ENCODE peak calls at places on chromosome 15, in four cellular contexts. K is CD14-positive monocyte, R is transverse colon, E is neural crest cell. Y is an unnamed sample.

GRCh38 chr15:51335538-51335961 is 2.8 kb downstream of the CYP19A1 start:
- DNase-seq in K (no peak), R (no peak), E (no peak), Y (no peak)

GRCh38 chr15:83784975-83785374 is 131.1 kb downstream of the ADAMTSL3 start:
- DNase-seq in K (no peak), R (no peak), E (no peak), Y (no peak)

GRCh38 chr15:73368301-73369072 is at the start of gene HCN4:
- DNase-seq in K (no peak), R (no peak), E (peak; percentile 42), Y (no peak)

GRCh38 chr15:22948056-22948455 is 32.1 kb downstream of the CYFIP1 start:
- DNase-seq in K (no peak), R (no peak), E (no peak), Y (no peak)

GRCh38 chr15:74793135-74794028 is 11.5 kb downstream of the CSK start:
- DNase-seq in K (no peak), R (peak; percentile 59), E (peak; percentile 39), Y (no peak)

GRCh38 chr15:75007216-75007615 is 11.9 kb downstream of the SCAMP5 start:
- DNase-seq in K (no peak), R (no peak), E (no peak), Y (no peak)

GRCh38 chr15:99981223-99981647 is 248.0 kb upstream of the LYSMD4 start:
- DNase-seq in K (no peak), R (no peak), E (no peak), Y (no peak)

GRCh38 chr15:63013052-63013808 is 29.3 kb upstream of the TPM1 start:
- DNase-seq in K (no peak), R (no peak), E (no peak), Y (no peak)

GRCh38 chr15:101183226-101183925 is 68.5 kb downstream of the CHSY1 start:
- DNase-seq in K (no peak), R (no peak), E (no peak), Y (no peak)

GRCh38 chr15:38642689-38643270 is 78.2 kb upstream of the RASGRP1 start:
- DNase-seq in K (no peak), R (no peak), E (no peak), Y (no peak)

GRCh38 chr15:79981861-79982455 is 11.0 kb upstream of the BCL2A1 start:
- DNase-seq in K (peak; percentile 56), R (no peak), E (no peak), Y (no peak)

GRCh38 chr15:48005921-48006541 is 114.8 kb upstream of the SLC24A5 start:
- DNase-seq in K (no peak), R (no peak), E (no peak), Y (no peak)

GRCh38 chr15:74631935-74632560 is 16.4 kb downstream of the CLK3 start:
- DNase-seq in K (no peak), R (peak; percentile 66), E (peak; percentile 77), Y (no peak)

GRCh38 chr15:29652595-29652994 is 169.7 kb downstream of the TJP1 start:
- DNase-seq in K (no peak), R (no peak), E (no peak), Y (no peak)

GRCh38 chr15:57500979-57501576 is 90.6 kb upstream of the MYZAP start:
- DNase-seq in K (no peak), R (no peak), E (no peak), Y (no peak)

GRCh38 chr15:70974004-70974832 is 81.6 kb downstream of the LRRC49 start:
- DNase-seq in K (no peak), R (no peak), E (no peak), Y (no peak)

GRCh38 chr15:36053746-36054145 is 507.8 kb upstream of the DPH6 start:
- DNase-seq in K (no peak), R (no peak), E (no peak), Y (no peak)

GRCh38 chr15:29698030-29698701 is 124.1 kb downstream of the TJP1 start:
- DNase-seq in K (no peak), R (no peak), E (no peak), Y (no peak)

GRCh38 chr15:85458764-85459163 is 78.4 kb downstream of the AKAP13 start:
- DNase-seq in K (no peak), R (no peak), E (no peak), Y (no peak)

GRCh38 chr15:89937365-89938355 is 24.9 kb upstream of the ARPIN start:
- DNase-seq in K (no peak), R (no peak), E (no peak), Y (no peak)

GRCh38 chr15:25667829-25668228 is 195.3 kb downstream of the ATP10A start:
- DNase-seq in K (no peak), R (no peak), E (no peak), Y (no peak)

GRCh38 chr15:83225449-83225848 is 17.8 kb upstream of the HDGFL3 start:
- DNase-seq in K (no peak), R (no peak), E (no peak), Y (no peak)

GRCh38 chr15:40092416-40093223 is 16.1 kb downstream of the BMF start:
- DNase-seq in K (no peak), R (peak; percentile 74), E (no peak), Y (no peak)

GRCh38 chr15:58558777-58559176 is 127.0 kb downstream of the LIPC start:
- DNase-seq in K (no peak), R (no peak), E (no peak), Y (no peak)
- TF ChIP-seq CTCF in K (no peak), R (no peak), E (no peak), Y (no peak)

DNA sequence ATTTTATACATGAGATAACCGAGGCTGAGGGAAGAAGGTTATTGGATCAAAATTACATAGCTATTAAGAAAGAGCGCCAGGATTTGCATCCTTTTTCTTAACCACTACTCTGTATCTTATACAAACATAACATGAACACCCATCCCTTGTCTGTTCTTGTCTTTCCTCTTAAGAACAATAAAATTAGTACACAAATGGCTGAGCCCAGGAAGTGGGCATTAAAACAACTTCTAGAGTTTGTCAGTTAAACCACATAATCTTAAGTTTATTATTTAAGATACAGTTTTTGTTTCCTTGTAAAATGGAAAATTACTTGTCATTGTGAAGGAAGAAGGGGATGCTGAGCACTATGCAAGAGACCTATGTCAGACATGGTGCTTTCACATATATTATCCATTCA is 48.9 kb upstream of the PPIB start:
- DNase-seq in K (no peak), R (no peak), E (no peak), Y (no peak)
- TF ChIP-seq CTCF in K (no peak), R (no peak), E (no peak), Y (no peak)

DNA sequence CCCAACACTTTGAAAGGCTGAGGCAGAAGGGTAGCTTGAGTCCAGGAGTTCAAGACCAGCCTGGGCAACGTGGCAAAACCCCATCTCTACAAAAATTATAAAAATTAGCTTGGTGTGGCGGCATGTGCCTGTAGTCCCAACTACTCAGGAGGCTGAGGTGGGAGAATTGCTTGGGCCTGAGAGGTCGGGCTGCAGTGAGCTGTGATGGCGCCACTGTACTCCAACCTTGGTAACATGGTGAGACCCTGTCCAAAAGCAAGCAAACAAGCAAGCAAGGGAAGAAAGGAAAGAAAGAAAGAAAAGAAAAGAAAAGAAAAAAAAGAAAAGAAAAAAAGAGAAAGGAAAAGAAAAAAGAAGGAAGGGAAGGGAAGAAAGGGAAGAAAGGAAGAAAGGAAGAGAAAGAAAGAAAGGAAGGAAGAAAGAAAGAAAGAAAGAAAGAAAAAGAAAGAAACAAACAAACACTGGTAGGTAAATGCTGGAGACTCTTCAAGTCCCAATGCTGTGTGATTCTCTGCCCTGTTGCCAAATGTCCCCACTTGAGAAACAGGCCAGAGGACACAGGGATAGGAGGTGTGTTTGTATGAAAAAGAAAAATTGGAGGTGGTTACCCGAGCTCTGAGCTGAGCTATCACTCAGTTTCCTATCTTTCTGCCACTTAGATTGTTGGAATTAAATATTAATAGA is 121.1 kb downstream of the RAB11A start:
- DNase-seq in K (no peak), R (no peak), E (no peak), Y (no peak)
- TF ChIP-seq CTCF in K (no peak), R (no peak), E (no peak), Y (no peak)

DNA sequence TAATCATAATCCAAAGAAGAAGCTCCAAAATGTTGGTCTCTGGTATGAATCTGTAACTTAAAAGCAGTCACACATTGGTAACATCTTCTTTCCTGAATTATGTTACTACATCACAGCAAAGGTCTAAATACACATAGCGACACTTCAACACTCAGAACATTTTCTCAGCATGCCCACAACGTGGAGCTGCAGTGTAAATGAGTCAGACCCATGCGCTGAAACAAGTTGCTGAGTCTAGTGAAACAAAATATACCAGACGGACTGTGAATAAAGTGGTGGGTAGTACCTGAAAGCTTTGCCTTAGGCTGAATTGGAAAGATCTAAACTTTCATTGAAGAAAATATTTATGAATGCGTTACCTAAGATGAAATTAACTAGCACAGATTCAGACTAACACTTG is 33.2 kb upstream of the GOLGA8B start:
- DNase-seq in K (no peak), R (no peak), E (no peak), Y (no peak)
- TF ChIP-seq CTCF in K (no peak), R (no peak), E (peak; percentile 48), Y (no peak)

GRCh38 chr15:31301687-31301990 is 25.0 kb upstream of the KLF13 start:
- DNase-seq in K (no peak), R (no peak), E (no peak), Y (no peak)

GRCh38 chr15:31304074-31304648 is 22.5 kb upstream of the KLF13 start:
- DNase-seq in K (peak; percentile 19), R (no peak), E (no peak), Y (no peak)

GRCh38 chr15:31303434-31304073 is 23.1 kb upstream of the KLF13 start:
- DNase-seq in K (peak; percentile 70), R (peak; percentile 52), E (no peak), Y (peak; percentile 86)

GRCh38 chr15:31302029-31302657 is 24.5 kb upstream of the KLF13 start:
- DNase-seq in K (peak; percentile 14), R (no peak), E (no peak), Y (no peak)

DNA sequence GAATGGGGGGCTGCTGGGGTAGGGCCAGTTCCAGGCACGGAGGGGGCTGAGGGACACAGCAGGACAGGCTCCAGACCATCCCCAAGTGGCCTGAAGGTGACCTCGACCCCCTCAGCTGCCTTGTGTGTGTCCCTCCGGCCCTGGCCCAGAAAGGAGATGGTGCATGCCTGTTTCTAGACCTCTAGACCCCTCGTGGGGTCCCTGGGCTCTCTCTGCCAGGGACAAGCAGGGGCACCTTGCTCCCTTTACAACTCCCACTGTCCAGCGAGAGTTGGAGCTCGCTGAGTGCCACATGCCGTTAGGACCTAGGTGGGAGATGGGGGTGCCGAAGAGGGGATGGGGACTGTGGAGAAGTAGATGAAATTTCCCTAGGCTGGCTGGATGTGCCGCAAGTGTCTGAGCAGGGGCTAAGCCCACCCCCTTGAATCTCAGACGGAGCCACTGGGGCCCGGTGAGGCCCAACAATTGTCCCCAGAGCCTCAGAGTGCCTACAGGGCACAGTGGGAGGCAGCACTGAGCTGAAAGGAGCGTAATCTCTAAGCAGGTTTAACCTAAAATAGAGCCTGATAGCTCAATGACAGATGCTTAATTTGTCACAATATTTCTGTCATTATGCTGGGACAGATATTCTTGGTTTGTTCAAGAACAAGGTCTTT is 23.7 kb upstream of the KLF13 start:
- DNase-seq in K (peak; percentile 35), R (no peak), E (no peak), Y (no peak)
- TF ChIP-seq CTCF in K (peak; percentile 30), R (no peak), E (no peak), Y (no peak)

GRCh38 chr15:41494190-41494921 is 682 bp downstream of the ITPKA start:
- DNase-seq in K (no peak), R (peak; percentile 46), E (peak; percentile 33), Y (no peak)
- TF ChIP-seq CTCF in K (no peak), R (no peak), E (peak; percentile 18), Y (no peak)

DNA sequence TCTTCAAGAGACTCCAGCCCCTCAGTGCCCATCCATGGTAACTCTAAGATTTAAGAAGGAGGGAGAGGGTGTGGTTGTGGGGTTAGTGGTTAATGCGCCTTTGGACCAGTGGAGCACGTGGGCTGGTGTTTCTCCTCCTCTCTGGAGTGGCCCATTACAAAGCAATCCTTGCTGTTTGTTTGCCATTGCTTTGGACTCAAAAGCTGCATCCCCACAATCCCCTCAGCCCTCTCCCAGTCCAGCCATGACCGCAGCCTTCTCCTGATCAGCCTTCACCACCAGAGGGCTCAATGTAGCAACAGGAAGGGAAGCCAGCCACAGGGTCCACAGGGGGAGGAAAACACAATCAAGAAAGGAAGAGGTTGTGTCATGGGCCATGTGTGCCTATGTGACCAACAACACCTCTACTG is 38.4 kb upstream of the FAM174B start:
- DNase-seq in K (no peak), R (no peak), E (peak; percentile 51), Y (no peak)
- TF ChIP-seq CTCF in K (no peak), R (no peak), E (peak; percentile 58), Y (no peak)